ENCODE peak calls at places on chromosomes 1 and 21, in eight cellular contexts. One of them, this sample, is unnamed.
A peak's percentile ranks its signal among the peaks of the same experiment; 100 is the strongest.

GRCh38 chr1:15577691-15578090 is 7.2 kb downstream of the AGMAT start:
- DNase-seq in NCI-H460: no peak
- DNase-seq in Caco-2: no peak
- DNase-seq in activated T-helper 2 cell treated with anti-CD3 and anti-CD28 coated beads, Interferon-gamma antibody, Interleukin-2, Interleukin-4, amounts not matched to agents 10 μg/mL and 5 μg/mL and 100 μg/mL, durations not matched to agents 14 hours and 24 hours and 36 hours: no peak
- DNase-seq in neural crest cell: no peak
- DNase-seq in tibial artery: no peak
- DNase-seq in T-helper 9 cell: no peak
- DNase-seq in NCI-H1105: no peak
- DNase-seq in this sample: no peak

GRCh38 chr1:182595641-182596240 is 6.7 kb upstream of the RNASEL start:
- DNase-seq in NCI-H1105: peak; percentile 20
- DNase-seq in activated T-helper 2 cell treated with anti-CD3 and anti-CD28 coated beads, Interferon-gamma antibody, Interleukin-2, Interleukin-4, amounts not matched to agents 10 μg/mL and 5 μg/mL and 100 μg/mL, durations not matched to agents 14 hours and 24 hours and 36 hours: peak; percentile 35
- DNase-seq in NCI-H460: peak; percentile 73
- DNase-seq in tibial artery: peak; percentile 83
- DNase-seq in Caco-2: peak; percentile 64
- DNase-seq in T-helper 9 cell: peak; percentile 65
- DNase-seq in neural crest cell: peak; percentile 76
- DNase-seq in this sample: peak; percentile 65

GRCh38 chr1:22702255-22702654 is 8.4 kb upstream of the EPHB2 start:
- DNase-seq in Caco-2: peak; percentile 84
- DNase-seq in neural crest cell: no peak
- DNase-seq in NCI-H460: no peak
- DNase-seq in NCI-H1105: no peak
- DNase-seq in T-helper 9 cell: no peak
- DNase-seq in tibial artery: no peak
- DNase-seq in activated T-helper 2 cell treated with anti-CD3 and anti-CD28 coated beads, Interferon-gamma antibody, Interleukin-2, Interleukin-4, amounts not matched to agents 10 μg/mL and 5 μg/mL and 100 μg/mL, durations not matched to agents 14 hours and 24 hours and 36 hours: no peak
- DNase-seq in this sample: no peak

GRCh38 chr1:46549697-46550681 is 1.5 kb downstream of the KNCN start:
- DNase-seq in activated T-helper 2 cell treated with anti-CD3 and anti-CD28 coated beads, Interferon-gamma antibody, Interleukin-2, Interleukin-4, amounts not matched to agents 10 μg/mL and 5 μg/mL and 100 μg/mL, durations not matched to agents 14 hours and 24 hours and 36 hours: peak; percentile 41
- DNase-seq in Caco-2: peak; percentile 24
- DNase-seq in NCI-H460: no peak
- DNase-seq in tibial artery: no peak
- DNase-seq in T-helper 9 cell: peak; percentile 50
- DNase-seq in neural crest cell: peak; percentile 28
- DNase-seq in NCI-H1105: no peak
- DNase-seq in this sample: no peak

GRCh38 chr1:156467385-156467784 is 33.2 kb downstream of the MEF2D start:
- DNase-seq in T-helper 9 cell: no peak
- DNase-seq in tibial artery: no peak
- DNase-seq in activated T-helper 2 cell treated with anti-CD3 and anti-CD28 coated beads, Interferon-gamma antibody, Interleukin-2, Interleukin-4, amounts not matched to agents 10 μg/mL and 5 μg/mL and 100 μg/mL, durations not matched to agents 14 hours and 24 hours and 36 hours: no peak
- DNase-seq in neural crest cell: no peak
- DNase-seq in NCI-H1105: no peak
- DNase-seq in NCI-H460: no peak
- DNase-seq in Caco-2: no peak
- DNase-seq in this sample: no peak

GRCh38 chr1:172451002-172451443 is 7.2 kb upstream of the PIGC start:
- DNase-seq in activated T-helper 2 cell treated with anti-CD3 and anti-CD28 coated beads, Interferon-gamma antibody, Interleukin-2, Interleukin-4, amounts not matched to agents 10 μg/mL and 5 μg/mL and 100 μg/mL, durations not matched to agents 14 hours and 24 hours and 36 hours: no peak
- DNase-seq in NCI-H460: peak; percentile 64
- DNase-seq in NCI-H1105: no peak
- DNase-seq in Caco-2: peak; percentile 57
- DNase-seq in neural crest cell: no peak
- DNase-seq in tibial artery: no peak
- DNase-seq in T-helper 9 cell: no peak
- DNase-seq in this sample: no peak

GRCh38 chr1:206912445-206913095 is 9.2 kb downstream of the FCMR start:
- DNase-seq in tibial artery: peak; percentile 75
- DNase-seq in NCI-H1105: peak; percentile 70
- DNase-seq in neural crest cell: peak; percentile 56
- DNase-seq in NCI-H460: peak; percentile 86
- DNase-seq in Caco-2: peak; percentile 82
- DNase-seq in T-helper 9 cell: peak; percentile 37
- DNase-seq in activated T-helper 2 cell treated with anti-CD3 and anti-CD28 coated beads, Interferon-gamma antibody, Interleukin-2, Interleukin-4, amounts not matched to agents 10 μg/mL and 5 μg/mL and 100 μg/mL, durations not matched to agents 14 hours and 24 hours and 36 hours: peak; percentile 54
- DNase-seq in this sample: peak; percentile 69

GRCh38 chr21:15695241-15695640 is 34.5 kb upstream of the USP25 start:
- DNase-seq in NCI-H1105: no peak
- DNase-seq in neural crest cell: no peak
- DNase-seq in tibial artery: no peak
- DNase-seq in T-helper 9 cell: no peak
- DNase-seq in activated T-helper 2 cell treated with anti-CD3 and anti-CD28 coated beads, Interferon-gamma antibody, Interleukin-2, Interleukin-4, amounts not matched to agents 10 μg/mL and 5 μg/mL and 100 μg/mL, durations not matched to agents 14 hours and 24 hours and 36 hours: no peak
- DNase-seq in NCI-H460: no peak
- DNase-seq in Caco-2: no peak
- DNase-seq in this sample: no peak

GRCh38 chr1:169466259-169467230 is 19.2 kb downstream of the SLC19A2 start:
- DNase-seq in NCI-H460: peak; percentile 38
- DNase-seq in Caco-2: peak; percentile 56
- DNase-seq in tibial artery: no peak
- DNase-seq in T-helper 9 cell: no peak
- DNase-seq in NCI-H1105: peak; percentile 17
- DNase-seq in neural crest cell: no peak
- DNase-seq in activated T-helper 2 cell treated with anti-CD3 and anti-CD28 coated beads, Interferon-gamma antibody, Interleukin-2, Interleukin-4, amounts not matched to agents 10 μg/mL and 5 μg/mL and 100 μg/mL, durations not matched to agents 14 hours and 24 hours and 36 hours: no peak
- DNase-seq in this sample: peak; percentile 43

GRCh38 chr1:67771152-67771551 is 62.1 kb downstream of the GNG12 start:
- DNase-seq in neural crest cell: no peak
- DNase-seq in NCI-H460: no peak
- DNase-seq in T-helper 9 cell: no peak
- DNase-seq in Caco-2: no peak
- DNase-seq in activated T-helper 2 cell treated with anti-CD3 and anti-CD28 coated beads, Interferon-gamma antibody, Interleukin-2, Interleukin-4, amounts not matched to agents 10 μg/mL and 5 μg/mL and 100 μg/mL, durations not matched to agents 14 hours and 24 hours and 36 hours: no peak
- DNase-seq in NCI-H1105: no peak
- DNase-seq in tibial artery: no peak
- DNase-seq in this sample: no peak

GRCh38 chr1:209873067-209873810 is 45.5 kb downstream of the UTP25 start:
- DNase-seq in activated T-helper 2 cell treated with anti-CD3 and anti-CD28 coated beads, Interferon-gamma antibody, Interleukin-2, Interleukin-4, amounts not matched to agents 10 μg/mL and 5 μg/mL and 100 μg/mL, durations not matched to agents 14 hours and 24 hours and 36 hours: no peak
- DNase-seq in NCI-H1105: peak; percentile 24
- DNase-seq in neural crest cell: no peak
- DNase-seq in T-helper 9 cell: no peak
- DNase-seq in NCI-H460: no peak
- DNase-seq in Caco-2: no peak
- DNase-seq in tibial artery: no peak
- DNase-seq in this sample: no peak

This sample was measured in uterus.